ENCODE peak calls at places on chromosomes 5 and 9, in four cellular contexts. H is IMR-90, L is GM12878, X is K562. E is an unnamed sample.

GRCh38 chr9:36006541-36006940 is 30.2 kb upstream of the RECK start:
- DNase-seq in H (no peak), L (no peak), X (peak; percentile 41), E (no peak)

GRCh38 chr9:127905788-127906191 is 6.4 kb upstream of the ST6GALNAC6 start:
- DNase-seq in H (no peak), L (no peak), X (no peak), E (no peak)

GRCh38 chr9:38018964-38019602 is 49.9 kb downstream of the SHB start:
- DNase-seq in H (peak; percentile 89), L (no peak), X (no peak), E (peak; percentile 83)

GRCh38 chr9:114799441-114799840 is 6.4 kb downstream of the TNFSF15 start:
- DNase-seq in H (no peak), L (no peak), X (no peak), E (no peak)

GRCh38 chr9:84146893-84147705 is 166.5 kb downstream of the RMI1 start:
- DNase-seq in H (no peak), L (no peak), X (no peak), E (peak; percentile 26)

GRCh38 chr5:14305045-14305444 is 161.9 kb downstream of the TRIO start:
- DNase-seq in H (peak; percentile 94), L (no peak), X (peak; percentile 16), E (peak; percentile 33)

GRCh38 chr9:34612788-34613390 is 992 bp upstream of the RPP25L start:
- DNase-seq in H (peak; percentile 67), L (no peak), X (peak; percentile 73), E (peak; percentile 72)

GRCh38 chr9:95048225-95049087 is 269.1 kb downstream of the FANCC start:
- DNase-seq in H (no peak), L (no peak), X (peak; percentile 94), E (peak; percentile 52)

GRCh38 chr9:12716823-12717222 is 23.6 kb downstream of the TYRP1 start:
- DNase-seq in H (no peak), L (no peak), X (no peak), E (peak; percentile 8)

GRCh38 chr5:92994392-92994791 is 586.6 kb downstream of the NR2F1-AS1 start:
- DNase-seq in H (no peak), L (no peak), X (no peak), E (no peak)

GRCh38 chr5:1975406-1975715 is 92.6 kb upstream of the IRX4 start:
- DNase-seq in H (no peak), L (no peak), X (no peak), E (no peak)

GRCh38 chr9:88995205-88995604 is 3.9 kb downstream of the S1PR3 start:
- DNase-seq in H (no peak), L (no peak), X (no peak), E (no peak)

GRCh38 chr9:129323999-129324553 is 146.0 kb upstream of the IER5L start:
- DNase-seq in H (no peak), L (no peak), X (no peak), E (no peak)

GRCh38 chr5:114055318-114055788 is 306.5 kb upstream of the KCNN2 start:
- DNase-seq in H (peak; percentile 64), L (no peak), X (no peak), E (peak; percentile 24)

GRCh38 chr5:34791761-34792244 is 47.2 kb upstream of the TTC23L start:
- DNase-seq in H (peak; percentile 81), L (no peak), X (peak; percentile 27), E (peak; percentile 71)

GRCh38 chr9:89732295-89732951 is 127.6 kb downstream of the GADD45G start:
- DNase-seq in H (no peak), L (no peak), X (no peak), E (peak; percentile 10)

GRCh38 chr5:65760504-65761275 is 38.7 kb downstream of the NLN start:
- DNase-seq in H (peak; percentile 13), L (peak; percentile 8), X (no peak), E (peak; percentile 86)

GRCh38 chr5:5418764-5419163 is 3.7 kb upstream of the ICE1 start:
- DNase-seq in H (no peak), L (no peak), X (no peak), E (no peak)

GRCh38 chr9:130137870-130138653 is 34.1 kb upstream of the NCS1 start:
- DNase-seq in H (peak; percentile 98), L (no peak), X (peak; percentile 85), E (peak; percentile 63)

GRCh38 chr5:106321242-106321641 is 1349.5 kb downstream of the EFNA5 start:
- DNase-seq in H (no peak), L (no peak), X (no peak), E (no peak)

GRCh38 chr5:370959-371810 is 49.7 kb downstream of the AHRR start:
- DNase-seq in H (no peak), L (no peak), X (no peak), E (no peak)

GRCh38 chr9:133224762-133225161 is 15.7 kb upstream of the OBP2B start:
- DNase-seq in H (no peak), L (no peak), X (no peak), E (no peak)

GRCh38 chr9:132694144-132694543 is 23.9 kb downstream of the GTF3C4 start:
- DNase-seq in H (peak; percentile 25), L (no peak), X (no peak), E (no peak)

GRCh38 chr9:2087500-2088313 is 72.6 kb downstream of the SMARCA2 start:
- DNase-seq in H (peak; percentile 52), L (peak; percentile 45), X (peak; percentile 37), E (peak; percentile 32)

GRCh38 chr5:132812949-132813598 is at the start of gene SOWAHA:
- DNase-seq in H (no peak), L (no peak), X (no peak), E (no peak)
- H3K27me3 ChIP-seq in H (peaks cover 37% of the 10 kb centered on the region), L (no peaks in the 10 kb centered on the region), X (no peaks in the 10 kb centered on the region), E (peaks cover 20% of the 10 kb centered on the region)

DNA sequence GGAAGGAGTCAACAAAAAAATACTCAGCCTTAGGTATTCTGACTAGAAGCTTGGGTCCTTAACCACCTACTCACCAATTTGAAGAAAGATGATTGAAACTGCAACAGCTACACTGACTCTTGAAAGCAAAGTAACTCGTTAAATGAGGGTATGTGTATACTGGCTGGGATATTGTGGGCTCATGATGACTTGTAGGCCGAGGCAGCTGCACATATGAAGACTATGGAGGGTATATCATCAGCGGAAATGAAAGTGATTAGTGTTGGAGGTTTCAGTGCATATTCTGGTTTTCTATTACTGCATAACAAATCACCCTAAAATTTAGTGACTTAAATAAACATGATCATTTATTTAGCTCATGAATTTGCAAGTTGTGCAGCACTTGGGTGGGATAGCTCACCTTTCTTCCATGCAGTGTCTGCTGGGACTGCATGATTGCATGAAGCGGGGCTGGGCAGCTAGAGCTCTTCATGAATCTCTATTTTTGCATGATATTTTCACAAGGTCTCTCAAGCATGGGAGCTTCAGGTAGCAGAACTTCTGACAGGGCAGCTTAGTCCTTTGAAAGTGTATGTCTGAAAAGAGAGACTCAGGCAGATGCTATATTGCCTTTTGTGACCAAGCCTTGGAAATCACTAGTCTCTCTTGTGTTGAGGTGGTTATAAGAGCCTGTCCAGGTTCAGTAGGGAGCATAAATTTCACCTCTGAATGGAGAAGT is 96.1 kb upstream of the CDKN2B start:
- DNase-seq in H (no peak), L (peak; percentile 40), X (no peak), E (no peak)
- TF ChIP-seq FOS in H (no peak), L (no peak), X (no peak), E (no peak)

GRCh38 chr5:170642776-170643436 is 139.1 kb downstream of the KCNIP1 start:
- DNase-seq in H (no peak), L (no peak), X (no peak), E (peak; percentile 22)

GRCh38 chr5:170641589-170642031 is 137.8 kb downstream of the KCNIP1 start:
- DNase-seq in H (no peak), L (no peak), X (no peak), E (no peak)

GRCh38 chr5:170642066-170642735 is 138.4 kb downstream of the KCNIP1 start:
- DNase-seq in H (no peak), L (no peak), X (no peak), E (no peak)

GRCh38 chr5:170644501-170644900 is 139.0 kb upstream of the GABRP start:
- DNase-seq in H (no peak), L (no peak), X (no peak), E (no peak)

DNA sequence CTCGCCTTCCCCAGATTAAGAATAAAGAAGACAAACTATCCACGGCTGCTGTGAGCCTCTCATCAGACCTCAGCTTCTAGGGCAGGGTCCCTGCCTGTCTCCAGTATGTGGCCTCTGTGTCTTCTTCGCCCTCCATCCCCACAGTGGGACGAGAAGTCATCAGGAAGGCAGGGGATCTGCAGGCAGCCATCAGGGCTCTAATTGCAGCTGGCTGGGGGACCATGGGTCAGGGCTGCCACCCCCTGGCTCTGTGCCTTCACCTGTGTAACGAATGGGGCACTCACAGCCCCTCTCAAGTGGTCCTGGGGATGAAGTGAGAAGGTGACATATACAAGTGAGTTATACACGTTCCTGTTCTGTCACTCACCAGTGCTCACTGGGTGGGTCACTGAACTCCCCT is 139.8 kb downstream of the KCNIP1 start:
- DNase-seq in H (no peak), L (no peak), X (no peak), E (no peak)
- H3K27me3 ChIP-seq in H (peaks cover 1% of the 10 kb centered on the region), L (peaks cover 5% of the 10 kb centered on the region), X (no peaks in the 10 kb centered on the region), E (peaks cover 8% of the 10 kb centered on the region)

DNA sequence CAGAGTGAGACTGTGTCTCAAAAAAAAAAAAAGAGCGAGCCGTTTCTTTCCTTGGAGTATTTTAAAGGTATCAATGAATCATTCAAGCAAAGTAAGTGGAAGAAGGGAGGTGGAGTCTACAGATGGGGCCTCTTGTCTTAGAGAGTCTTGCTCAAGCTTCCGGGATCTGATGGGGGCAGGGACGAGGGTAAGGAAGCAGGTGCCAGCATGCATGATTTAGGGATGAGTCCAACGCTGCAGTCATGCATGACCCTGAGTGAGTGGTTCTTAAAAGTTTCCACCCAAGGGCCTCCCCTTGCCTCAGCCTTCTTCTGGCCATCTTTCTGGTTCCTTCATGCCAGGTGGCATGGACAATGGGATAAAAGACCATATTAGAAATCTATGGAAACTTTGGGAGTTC is 79.6 kb downstream of the MYO10 start:
- DNase-seq in H (peak; percentile 78), L (no peak), X (no peak), E (no peak)
- TF ChIP-seq FOS in H (no peak), L (no peak), X (no peak), E (no peak)

DNA sequence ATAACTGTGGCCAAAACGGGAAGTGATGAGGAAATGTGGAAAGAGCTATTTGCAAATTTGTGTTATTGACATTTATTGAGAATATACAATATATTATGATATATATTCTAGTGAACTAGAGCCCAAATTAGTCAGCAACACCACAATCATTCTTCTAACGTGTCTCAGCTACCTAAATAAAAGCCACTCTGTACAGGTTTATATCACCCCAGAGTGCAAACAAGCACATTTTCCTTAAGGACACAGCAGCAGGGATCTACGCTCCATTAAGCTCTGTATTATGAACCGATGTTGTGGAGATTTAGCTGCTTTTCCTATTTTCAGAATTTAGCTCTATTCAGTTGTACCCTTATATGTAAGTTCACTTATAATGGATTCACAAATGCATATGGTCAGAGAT is 77.9 kb downstream of the CDH18 start:
- DNase-seq in H (no peak), L (no peak), X (no peak), E (no peak)
- H3K27me3 ChIP-seq in H (no peaks in the 10 kb centered on the region), L (no peaks in the 10 kb centered on the region), X (no peaks in the 10 kb centered on the region), E (no peaks in the 10 kb centered on the region)